ENCODE peak calls at places on chromosomes 12 and 14, in nine cellular contexts. One of them, this sample, is unnamed.

GRCh38 chr12:89537389-89537788 is 11.5 kb upstream of the POC1B start:
- DNase-seq in NCI-H1930: no peak
- DNase-seq in neuronal stem cell: no peak
- DNase-seq in HFFc6: no peak
- DNase-seq in astrocyte of the spinal cord: no peak
- DNase-seq in stimulated activated CD4-positive, alpha-beta T cell treated with anti-CD3 and anti-CD28 coated beads, Interleukin-4, amount 100 ng/mL, for 24 hours: no peak
- DNase-seq in upper lobe of right lung: no peak
- DNase-seq in fibroblast of the conjunctiva: no peak
- DNase-seq in globus pallidus: no peak
- DNase-seq in this sample: no peak

GRCh38 chr12:50363141-50363540 is 33.3 kb downstream of the FAM186A start:
- DNase-seq in astrocyte of the spinal cord: no peak
- DNase-seq in fibroblast of the conjunctiva: no peak
- DNase-seq in upper lobe of right lung: no peak
- DNase-seq in HFFc6: no peak
- DNase-seq in NCI-H1930: no peak
- DNase-seq in globus pallidus: no peak
- DNase-seq in stimulated activated CD4-positive, alpha-beta T cell treated with anti-CD3 and anti-CD28 coated beads, Interleukin-4, amount 100 ng/mL, for 24 hours: no peak
- DNase-seq in neuronal stem cell: no peak
- DNase-seq in this sample: no peak

GRCh38 chr12:45130881-45131281 is 80.0 kb upstream of the DBX2 start:
- DNase-seq in upper lobe of right lung: no peak
- DNase-seq in HFFc6: peak; percentile 54
- DNase-seq in NCI-H1930: peak; percentile 86
- DNase-seq in stimulated activated CD4-positive, alpha-beta T cell treated with anti-CD3 and anti-CD28 coated beads, Interleukin-4, amount 100 ng/mL, for 24 hours: peak; percentile 32
- DNase-seq in neuronal stem cell: peak; percentile 56
- DNase-seq in globus pallidus: peak; percentile 55
- DNase-seq in astrocyte of the spinal cord: peak; percentile 77
- DNase-seq in fibroblast of the conjunctiva: peak; percentile 31
- DNase-seq in this sample: peak; percentile 34

GRCh38 chr12:14960548-14961465 is 594 bp downstream of the ARHGDIB start:
- DNase-seq in HFFc6: no peak
- DNase-seq in NCI-H1930: no peak
- DNase-seq in astrocyte of the spinal cord: peak; percentile 32
- DNase-seq in stimulated activated CD4-positive, alpha-beta T cell treated with anti-CD3 and anti-CD28 coated beads, Interleukin-4, amount 100 ng/mL, for 24 hours: peak; percentile 41
- DNase-seq in upper lobe of right lung: peak; percentile 68
- DNase-seq in fibroblast of the conjunctiva: no peak
- DNase-seq in globus pallidus: peak; percentile 19
- DNase-seq in neuronal stem cell: no peak
- DNase-seq in this sample: no peak

GRCh38 chr14:100771121-100771800 is 44.6 kb downstream of the DLK1 start:
- DNase-seq in globus pallidus: no peak
- DNase-seq in fibroblast of the conjunctiva: no peak
- DNase-seq in astrocyte of the spinal cord: no peak
- DNase-seq in upper lobe of right lung: peak; percentile 44
- DNase-seq in stimulated activated CD4-positive, alpha-beta T cell treated with anti-CD3 and anti-CD28 coated beads, Interleukin-4, amount 100 ng/mL, for 24 hours: no peak
- DNase-seq in NCI-H1930: no peak
- DNase-seq in HFFc6: no peak
- DNase-seq in neuronal stem cell: no peak
- DNase-seq in this sample: no peak

GRCh38 chr12:1914116-1914911 is 4.1 kb downstream of the CACNA2D4 start:
- DNase-seq in upper lobe of right lung: no peak
- DNase-seq in neuronal stem cell: no peak
- DNase-seq in globus pallidus: no peak
- DNase-seq in fibroblast of the conjunctiva: no peak
- DNase-seq in HFFc6: no peak
- DNase-seq in NCI-H1930: no peak
- DNase-seq in stimulated activated CD4-positive, alpha-beta T cell treated with anti-CD3 and anti-CD28 coated beads, Interleukin-4, amount 100 ng/mL, for 24 hours: no peak
- DNase-seq in astrocyte of the spinal cord: no peak
- DNase-seq in this sample: no peak

GRCh38 chr14:90344285-90344684 is 12.5 kb upstream of the NRDE2 start:
- DNase-seq in fibroblast of the conjunctiva: no peak
- DNase-seq in astrocyte of the spinal cord: no peak
- DNase-seq in stimulated activated CD4-positive, alpha-beta T cell treated with anti-CD3 and anti-CD28 coated beads, Interleukin-4, amount 100 ng/mL, for 24 hours: no peak
- DNase-seq in globus pallidus: no peak
- DNase-seq in NCI-H1930: no peak
- DNase-seq in neuronal stem cell: no peak
- DNase-seq in upper lobe of right lung: no peak
- DNase-seq in HFFc6: no peak
- DNase-seq in this sample: no peak

GRCh38 chr14:93493054-93493453 is 62.3 kb downstream of the UNC79 start:
- DNase-seq in NCI-H1930: no peak
- DNase-seq in globus pallidus: no peak
- DNase-seq in astrocyte of the spinal cord: no peak
- DNase-seq in fibroblast of the conjunctiva: no peak
- DNase-seq in stimulated activated CD4-positive, alpha-beta T cell treated with anti-CD3 and anti-CD28 coated beads, Interleukin-4, amount 100 ng/mL, for 24 hours: no peak
- DNase-seq in neuronal stem cell: no peak
- DNase-seq in upper lobe of right lung: no peak
- DNase-seq in HFFc6: no peak
- DNase-seq in this sample: no peak

GRCh38 chr14:20782280-20782890 is 1.3 kb downstream of the RNASE6 start:
- DNase-seq in neuronal stem cell: no peak
- DNase-seq in HFFc6: no peak
- DNase-seq in upper lobe of right lung: no peak
- DNase-seq in globus pallidus: peak; percentile 30
- DNase-seq in astrocyte of the spinal cord: no peak
- DNase-seq in fibroblast of the conjunctiva: no peak
- DNase-seq in stimulated activated CD4-positive, alpha-beta T cell treated with anti-CD3 and anti-CD28 coated beads, Interleukin-4, amount 100 ng/mL, for 24 hours: no peak
- DNase-seq in NCI-H1930: no peak
- DNase-seq in this sample: no peak

GRCh38 chr12:4164591-4165558 is 108.7 kb upstream of the CCND2 start:
- DNase-seq in HFFc6: peak; percentile 37
- DNase-seq in astrocyte of the spinal cord: peak; percentile 74
- DNase-seq in upper lobe of right lung: peak; percentile 66
- DNase-seq in neuronal stem cell: peak; percentile 54
- DNase-seq in NCI-H1930: no peak
- DNase-seq in stimulated activated CD4-positive, alpha-beta T cell treated with anti-CD3 and anti-CD28 coated beads, Interleukin-4, amount 100 ng/mL, for 24 hours: peak; percentile 63
- DNase-seq in globus pallidus: no peak
- DNase-seq in fibroblast of the conjunctiva: peak; percentile 35
- DNase-seq in this sample: peak; percentile 53

GRCh38 chr12:10392394-10392930 is 2.6 kb upstream of the KLRK1 start:
- DNase-seq in stimulated activated CD4-positive, alpha-beta T cell treated with anti-CD3 and anti-CD28 coated beads, Interleukin-4, amount 100 ng/mL, for 24 hours: no peak
- DNase-seq in HFFc6: peak; percentile 36
- DNase-seq in neuronal stem cell: no peak
- DNase-seq in fibroblast of the conjunctiva: peak; percentile 96
- DNase-seq in globus pallidus: peak; percentile 26
- DNase-seq in astrocyte of the spinal cord: peak; percentile 98
- DNase-seq in upper lobe of right lung: no peak
- DNase-seq in NCI-H1930: no peak
- DNase-seq in this sample: no peak

GRCh38 chr14:22521449-22522239 is 67.4 kb downstream of the DAD1 start:
- DNase-seq in neuronal stem cell: no peak
- DNase-seq in globus pallidus: no peak
- DNase-seq in astrocyte of the spinal cord: no peak
- DNase-seq in upper lobe of right lung: no peak
- DNase-seq in NCI-H1930: no peak
- DNase-seq in stimulated activated CD4-positive, alpha-beta T cell treated with anti-CD3 and anti-CD28 coated beads, Interleukin-4, amount 100 ng/mL, for 24 hours: no peak
- DNase-seq in HFFc6: no peak
- DNase-seq in fibroblast of the conjunctiva: no peak
- DNase-seq in this sample: no peak

GRCh38 chr12:29043069-29043468 is 106.0 kb upstream of the FAR2 start:
- DNase-seq in HFFc6: no peak
- DNase-seq in upper lobe of right lung: no peak
- DNase-seq in neuronal stem cell: no peak
- DNase-seq in stimulated activated CD4-positive, alpha-beta T cell treated with anti-CD3 and anti-CD28 coated beads, Interleukin-4, amount 100 ng/mL, for 24 hours: no peak
- DNase-seq in astrocyte of the spinal cord: peak; percentile 54
- DNase-seq in globus pallidus: no peak
- DNase-seq in NCI-H1930: no peak
- DNase-seq in fibroblast of the conjunctiva: peak; percentile 66
- DNase-seq in this sample: no peak

GRCh38 chr12:26271024-26271423 is 75.7 kb downstream of the SSPN start:
- DNase-seq in astrocyte of the spinal cord: no peak
- DNase-seq in fibroblast of the conjunctiva: no peak
- DNase-seq in upper lobe of right lung: no peak
- DNase-seq in stimulated activated CD4-positive, alpha-beta T cell treated with anti-CD3 and anti-CD28 coated beads, Interleukin-4, amount 100 ng/mL, for 24 hours: no peak
- DNase-seq in NCI-H1930: no peak
- DNase-seq in globus pallidus: no peak
- DNase-seq in HFFc6: peak; percentile 11
- DNase-seq in neuronal stem cell: no peak
- DNase-seq in this sample: no peak

GRCh38 chr14:69951263-69951662 is 72.0 kb downstream of the SMOC1 start:
- DNase-seq in neuronal stem cell: no peak
- DNase-seq in globus pallidus: no peak
- DNase-seq in HFFc6: no peak
- DNase-seq in upper lobe of right lung: no peak
- DNase-seq in stimulated activated CD4-positive, alpha-beta T cell treated with anti-CD3 and anti-CD28 coated beads, Interleukin-4, amount 100 ng/mL, for 24 hours: no peak
- DNase-seq in NCI-H1930: no peak
- DNase-seq in fibroblast of the conjunctiva: no peak
- DNase-seq in astrocyte of the spinal cord: no peak
- DNase-seq in this sample: no peak

GRCh38 chr12:389138-390096 is at the start of gene KDM5A:
- DNase-seq in stimulated activated CD4-positive, alpha-beta T cell treated with anti-CD3 and anti-CD28 coated beads, Interleukin-4, amount 100 ng/mL, for 24 hours: peak; percentile 91
- DNase-seq in upper lobe of right lung: peak; percentile 94
- DNase-seq in globus pallidus: peak; percentile 92
- DNase-seq in NCI-H1930: no peak
- DNase-seq in astrocyte of the spinal cord: peak; percentile 96
- DNase-seq in fibroblast of the conjunctiva: peak; percentile 78
- DNase-seq in HFFc6: peak; percentile 91
- DNase-seq in neuronal stem cell: peak; percentile 96
- DNase-seq in this sample: peak; percentile 91

GRCh38 chr14:71155743-71156142 is 248.5 kb downstream of the PCNX1 start:
- DNase-seq in neuronal stem cell: no peak
- DNase-seq in stimulated activated CD4-positive, alpha-beta T cell treated with anti-CD3 and anti-CD28 coated beads, Interleukin-4, amount 100 ng/mL, for 24 hours: no peak
- DNase-seq in astrocyte of the spinal cord: no peak
- DNase-seq in fibroblast of the conjunctiva: no peak
- DNase-seq in globus pallidus: no peak
- DNase-seq in upper lobe of right lung: no peak
- DNase-seq in NCI-H1930: no peak
- DNase-seq in HFFc6: no peak
- DNase-seq in this sample: no peak

GRCh38 chr12:102034346-102034745 is 27.4 kb downstream of the WASHC3 start:
- DNase-seq in HFFc6: no peak
- DNase-seq in neuronal stem cell: no peak
- DNase-seq in fibroblast of the conjunctiva: no peak
- DNase-seq in stimulated activated CD4-positive, alpha-beta T cell treated with anti-CD3 and anti-CD28 coated beads, Interleukin-4, amount 100 ng/mL, for 24 hours: no peak
- DNase-seq in globus pallidus: no peak
- DNase-seq in upper lobe of right lung: no peak
- DNase-seq in astrocyte of the spinal cord: peak; percentile 65
- DNase-seq in NCI-H1930: no peak
- DNase-seq in this sample: no peak

GRCh38 chr12:6697584-6698351 is 2.8 kb downstream of the PIANP start:
- DNase-seq in neuronal stem cell: peak; percentile 21
- DNase-seq in astrocyte of the spinal cord: peak; percentile 45
- DNase-seq in upper lobe of right lung: no peak
- DNase-seq in NCI-H1930: peak; percentile 27
- DNase-seq in stimulated activated CD4-positive, alpha-beta T cell treated with anti-CD3 and anti-CD28 coated beads, Interleukin-4, amount 100 ng/mL, for 24 hours: no peak
- DNase-seq in fibroblast of the conjunctiva: peak; percentile 28
- DNase-seq in globus pallidus: no peak
- DNase-seq in HFFc6: peak; percentile 61
- DNase-seq in this sample: no peak

GRCh38 chr12:119780786-119781434 is 96.2 kb downstream of the CIT start:
- DNase-seq in HFFc6: peak; percentile 41
- DNase-seq in globus pallidus: peak; percentile 28
- DNase-seq in stimulated activated CD4-positive, alpha-beta T cell treated with anti-CD3 and anti-CD28 coated beads, Interleukin-4, amount 100 ng/mL, for 24 hours: no peak
- DNase-seq in neuronal stem cell: peak; percentile 9
- DNase-seq in fibroblast of the conjunctiva: peak; percentile 5
- DNase-seq in NCI-H1930: no peak
- DNase-seq in upper lobe of right lung: no peak
- DNase-seq in astrocyte of the spinal cord: peak; percentile 56
- DNase-seq in this sample: no peak

GRCh38 chr12:59858508-59858907 is 262.7 kb downstream of the SLC16A7 start:
- DNase-seq in HFFc6: no peak
- DNase-seq in NCI-H1930: no peak
- DNase-seq in globus pallidus: no peak
- DNase-seq in neuronal stem cell: no peak
- DNase-seq in upper lobe of right lung: no peak
- DNase-seq in stimulated activated CD4-positive, alpha-beta T cell treated with anti-CD3 and anti-CD28 coated beads, Interleukin-4, amount 100 ng/mL, for 24 hours: no peak
- DNase-seq in fibroblast of the conjunctiva: no peak
- DNase-seq in astrocyte of the spinal cord: no peak
- DNase-seq in this sample: no peak

GRCh38 chr14:74647834-74648361 is 35.9 kb upstream of the LTBP2 start:
- DNase-seq in fibroblast of the conjunctiva: no peak
- DNase-seq in NCI-H1930: no peak
- DNase-seq in stimulated activated CD4-positive, alpha-beta T cell treated with anti-CD3 and anti-CD28 coated beads, Interleukin-4, amount 100 ng/mL, for 24 hours: no peak
- DNase-seq in HFFc6: no peak
- DNase-seq in globus pallidus: no peak
- DNase-seq in astrocyte of the spinal cord: no peak
- DNase-seq in neuronal stem cell: no peak
- DNase-seq in upper lobe of right lung: no peak
- DNase-seq in this sample: no peak

GRCh38 chr12:88036368-88036965 is 7.3 kb upstream of the C12orf50 start:
- DNase-seq in upper lobe of right lung: no peak
- DNase-seq in astrocyte of the spinal cord: peak; percentile 14
- DNase-seq in HFFc6: peak; percentile 33
- DNase-seq in fibroblast of the conjunctiva: peak; percentile 56
- DNase-seq in globus pallidus: no peak
- DNase-seq in stimulated activated CD4-positive, alpha-beta T cell treated with anti-CD3 and anti-CD28 coated beads, Interleukin-4, amount 100 ng/mL, for 24 hours: no peak
- DNase-seq in neuronal stem cell: no peak
- DNase-seq in NCI-H1930: no peak
- DNase-seq in this sample: no peak

GRCh38 chr12:117214797-117215196 is 24.5 kb upstream of the FBXO21 start:
- DNase-seq in upper lobe of right lung: no peak
- DNase-seq in fibroblast of the conjunctiva: no peak
- DNase-seq in NCI-H1930: no peak
- DNase-seq in astrocyte of the spinal cord: no peak
- DNase-seq in globus pallidus: no peak
- DNase-seq in HFFc6: no peak
- DNase-seq in neuronal stem cell: no peak
- DNase-seq in stimulated activated CD4-positive, alpha-beta T cell treated with anti-CD3 and anti-CD28 coated beads, Interleukin-4, amount 100 ng/mL, for 24 hours: no peak
- DNase-seq in this sample: no peak

GRCh38 chr12:106074706-106075392 is 63.9 kb downstream of the NUAK1 start:
- DNase-seq in globus pallidus: no peak
- DNase-seq in fibroblast of the conjunctiva: no peak
- DNase-seq in stimulated activated CD4-positive, alpha-beta T cell treated with anti-CD3 and anti-CD28 coated beads, Interleukin-4, amount 100 ng/mL, for 24 hours: no peak
- DNase-seq in astrocyte of the spinal cord: peak; percentile 75
- DNase-seq in upper lobe of right lung: no peak
- DNase-seq in neuronal stem cell: peak; percentile 67
- DNase-seq in HFFc6: peak; percentile 51
- DNase-seq in NCI-H1930: no peak
- DNase-seq in this sample: no peak

GRCh38 chr12:106238146-106238545 is 9.7 kb downstream of the CKAP4 start:
- DNase-seq in astrocyte of the spinal cord: no peak
- DNase-seq in stimulated activated CD4-positive, alpha-beta T cell treated with anti-CD3 and anti-CD28 coated beads, Interleukin-4, amount 100 ng/mL, for 24 hours: no peak
- DNase-seq in upper lobe of right lung: no peak
- DNase-seq in fibroblast of the conjunctiva: no peak
- DNase-seq in neuronal stem cell: no peak
- DNase-seq in globus pallidus: no peak
- DNase-seq in HFFc6: no peak
- DNase-seq in NCI-H1930: no peak
- DNase-seq in this sample: no peak

GRCh38 chr14:54839681-54840080 is 62.9 kb downstream of the GCH1 start:
- DNase-seq in neuronal stem cell: no peak
- DNase-seq in upper lobe of right lung: no peak
- DNase-seq in fibroblast of the conjunctiva: peak; percentile 10
- DNase-seq in globus pallidus: no peak
- DNase-seq in NCI-H1930: no peak
- DNase-seq in stimulated activated CD4-positive, alpha-beta T cell treated with anti-CD3 and anti-CD28 coated beads, Interleukin-4, amount 100 ng/mL, for 24 hours: no peak
- DNase-seq in astrocyte of the spinal cord: peak; percentile 28
- DNase-seq in HFFc6: no peak
- DNase-seq in this sample: peak; percentile 53

GRCh38 chr14:58796201-58796600 is 158.4 kb downstream of the DACT1 start:
- DNase-seq in globus pallidus: no peak
- DNase-seq in NCI-H1930: no peak
- DNase-seq in upper lobe of right lung: no peak
- DNase-seq in HFFc6: no peak
- DNase-seq in neuronal stem cell: no peak
- DNase-seq in fibroblast of the conjunctiva: no peak
- DNase-seq in stimulated activated CD4-positive, alpha-beta T cell treated with anti-CD3 and anti-CD28 coated beads, Interleukin-4, amount 100 ng/mL, for 24 hours: no peak
- DNase-seq in astrocyte of the spinal cord: no peak
- DNase-seq in this sample: no peak

GRCh38 chr12:15543347-15543746 is 221.0 kb downstream of the PTPRO start:
- DNase-seq in globus pallidus: no peak
- DNase-seq in upper lobe of right lung: no peak
- DNase-seq in HFFc6: no peak
- DNase-seq in neuronal stem cell: no peak
- DNase-seq in fibroblast of the conjunctiva: no peak
- DNase-seq in astrocyte of the spinal cord: no peak
- DNase-seq in NCI-H1930: no peak
- DNase-seq in stimulated activated CD4-positive, alpha-beta T cell treated with anti-CD3 and anti-CD28 coated beads, Interleukin-4, amount 100 ng/mL, for 24 hours: no peak
- DNase-seq in this sample: no peak

GRCh38 chr12:70645494-70646317 is 8.5 kb upstream of the PTPRB start:
- DNase-seq in HFFc6: peak; percentile 86
- DNase-seq in stimulated activated CD4-positive, alpha-beta T cell treated with anti-CD3 and anti-CD28 coated beads, Interleukin-4, amount 100 ng/mL, for 24 hours: no peak
- DNase-seq in neuronal stem cell: no peak
- DNase-seq in astrocyte of the spinal cord: peak; percentile 89
- DNase-seq in upper lobe of right lung: no peak
- DNase-seq in fibroblast of the conjunctiva: peak; percentile 48
- DNase-seq in globus pallidus: no peak
- DNase-seq in NCI-H1930: no peak
- DNase-seq in this sample: no peak

GRCh38 chr12:119365451-119365850 is 30.9 kb downstream of the CCDC60 start:
- DNase-seq in NCI-H1930: no peak
- DNase-seq in upper lobe of right lung: no peak
- DNase-seq in astrocyte of the spinal cord: no peak
- DNase-seq in stimulated activated CD4-positive, alpha-beta T cell treated with anti-CD3 and anti-CD28 coated beads, Interleukin-4, amount 100 ng/mL, for 24 hours: no peak
- DNase-seq in HFFc6: no peak
- DNase-seq in neuronal stem cell: no peak
- DNase-seq in globus pallidus: no peak
- DNase-seq in fibroblast of the conjunctiva: no peak
- DNase-seq in this sample: no peak